ENCODE peak calls at places on chromosomes 4 and X, in five cellular contexts. T, H, O, C and K are unnamed samples.

GRCh38 chr4:85147481-85148076 is 181.1 kb upstream of the WDFY3 start:
- DNase-seq in H (peak), O (peak), C (no peak), T (peak), K (peak)

GRCh38 chr4:8281519-8282133 is 12.1 kb downstream of the HTRA3 start:
- DNase-seq in H (no peak), O (no peak), C (no peak), T (no peak), K (no peak)

GRCh38 chrX:7119927-7120577 is 27.5 kb upstream of the STS start:
- DNase-seq in H (no peak), T (no peak), C (no peak), O (no peak), K (no peak)

GRCh38 chrX:132810964-132811712 is 147.3 kb downstream of the HS6ST2 start:
- DNase-seq in C (no peak), T (no peak), H (no peak), O (no peak), K (no peak)

GRCh38 chrX:46582325-46582724 is 8.8 kb downstream of the CHST7 start:
- DNase-seq in O (no peak), H (no peak), T (no peak), C (no peak), K (no peak)

GRCh38 chrX:1493877-1494510 is 41.3 kb upstream of the ASMTL start:
- DNase-seq in H (no peak), C (no peak), T (no peak), O (no peak), K (no peak)

GRCh38 chrX:1507511-1508463 is 29.2 kb downstream of the P2RY8 start:
- DNase-seq in H (no peak), O (no peak), T (no peak), C (peak), K (no peak)

GRCh38 chrX:132023896-132024386 is 839 bp downstream of the STK26 start:
- DNase-seq in H (peak), O (peak), C (peak), T (peak), K (peak)

GRCh38 chrX:630007-630921 is at the start of gene SHOX:
- DNase-seq in T (no peak), C (no peak), H (no peak), O (no peak), K (no peak)

GRCh38 chrX:43870758-43871419 is 11.4 kb downstream of the MAOB start:
- DNase-seq in O (no peak), T (no peak), C (no peak), H (no peak), K (peak)

GRCh38 chr4:16238304-16238703 is 12.0 kb upstream of the TAPT1 start:
- DNase-seq in H (no peak), O (no peak), C (no peak), T (no peak), K (no peak)

GRCh38 chrX:135740683-135741149 is 27.3 kb downstream of the CT45A3 start:
- DNase-seq in H (no peak), O (peak), T (peak), C (no peak), K (peak)

GRCh38 chrX:115330498-115331138 is 41.1 kb downstream of the LUZP4 start:
- DNase-seq in O (peak), C (no peak), T (peak), H (no peak), K (peak)

GRCh38 chr4:169225058-169225751 is 45.6 kb downstream of the SH3RF1 start:
- DNase-seq in O (peak), C (no peak), T (no peak), H (no peak), K (peak)

GRCh38 chr4:110193822-110194761 is 4.3 kb downstream of the ELOVL6 start:
- DNase-seq in H (peak), C (peak), T (peak), O (peak), K (peak)

GRCh38 chr4:86357608-86358007 is 2.2 kb downstream of the MAPK10 start:
- DNase-seq in C (no peak), T (no peak), H (no peak), O (no peak), K (no peak)

GRCh38 chr4:40183615-40184411 is 13.0 kb upstream of the RHOH start:
- DNase-seq in H (no peak), C (no peak), T (no peak), O (no peak), K (peak)